ENCODE peak calls at places on chromosomes 4 and X, in four cellular contexts. H is DMS53; R is hepatic stellate cell; Y is stimulated activated CD4-positive, alpha-beta T cell treated with anti-CD3 and anti-CD28 coated beads, Interleukin-2, amount 100 ng/mL, for 48 hours. B is an unnamed sample.

GRCh38 chrX:78331708-78332107 is 4.3 kb upstream of the CYSLTR1 start:
- DNase-seq in R (no peak), Y (no peak), H (no peak), B (no peak)

GRCh38 chrX:19127649-19128168 is 5.4 kb upstream of the ADGRG2 start:
- DNase-seq in R (no peak), Y (no peak), H (no peak), B (no peak)

GRCh38 chrX:283115-283845 is 2.1 kb downstream of the PLCXD1 start:
- DNase-seq in Y (peak), H (no peak), R (peak), B (peak)

GRCh38 chr4:140930556-140930955 is 174.4 kb upstream of the TBC1D9 start:
- DNase-seq in Y (no peak), H (no peak), R (no peak), B (no peak)

GRCh38 chr4:10239982-10240654 is 123.5 kb upstream of the WDR1 start:
- DNase-seq in R (no peak), Y (no peak), H (no peak), B (peak)

GRCh38 chrX:132401935-132402334 is 86.9 kb downstream of the MBNL3 start:
- DNase-seq in H (peak), R (no peak), Y (no peak), B (no peak)

GRCh38 chrX:150282953-150283352 is 80.2 kb upstream of the MAMLD1 start:
- DNase-seq in Y (no peak), R (no peak), H (no peak), B (no peak)

GRCh38 chr4:75015627-75016026 is 82.7 kb downstream of the PARM1 start:
- DNase-seq in Y (no peak), H (no peak), R (no peak), B (no peak)

GRCh38 chrX:12910424-12910823 is 4.0 kb downstream of the TLR8 start:
- DNase-seq in H (no peak), Y (no peak), R (no peak), B (no peak)

GRCh38 chr4:141652161-141652778 is 15.9 kb downstream of the IL15 start:
- DNase-seq in R (peak), Y (no peak), H (no peak), B (peak)

GRCh38 chr4:23969635-23970034 is 79.8 kb upstream of the PPARGC1A start:
- DNase-seq in R (no peak), Y (no peak), H (no peak), B (no peak)

GRCh38 chr4:164872481-164872880 is 4.5 kb upstream of the APELA start:
- DNase-seq in Y (no peak), R (no peak), H (no peak), B (no peak)

B was measured in AG08396.